ENCODE peak calls at places on chromosomes 5 and 9, in nine cellular contexts. L is EH; C is central memory CD4-positive, alpha-beta T cell; N is stimulated activated CD4-positive, alpha-beta T cell treated with anti-CD3 and anti-CD28 coated beads, Interleukin-1b, Interleukin-23, amount 100 ng/mL, for 24 hours; G is SK-N-SH; W is C1 segment of cervical spinal cord; Y is H7; S is activated T-helper 1 cell treated with anti-CD3 and anti-CD28 coated beads, Interleukin-12 subunit alpha, Interleukin-12 subunit beta, Interleukin-2, Interleukin-4 antibody, amounts not matched to agents 30 ng/mL and 10 ng/mL and 1 ng/mL, durations not matched to agents 14 hours and 24 hours and 36 hours; I is KG1. P is an unnamed sample.

GRCh38 chr5:179815491-179816249 is 5.0 kb upstream of the SQSTM1 start:
- DNase-seq in S (no peak), L (no peak), G (no peak), Y (no peak), I (no peak), W (no peak), C (no peak), N (no peak), P (no peak)

GRCh38 chr5:6634327-6634713 is 1.1 kb downstream of the SRD5A1 start:
- DNase-seq in N (no peak), W (no peak), C (no peak), Y (peak), L (peak), I (no peak), G (peak), S (no peak), P (no peak)

GRCh38 chr9:134036130-134036529 is 10.8 kb downstream of the BRD3OS start:
- DNase-seq in W (no peak), N (no peak), G (no peak), C (no peak), I (no peak), Y (no peak), S (no peak), L (no peak), P (no peak)

GRCh38 chr5:107670927-107671741 is at the start of gene EFNA5:
- DNase-seq in S (no peak), W (no peak), Y (peak), C (peak), L (peak), I (no peak), N (no peak), G (peak), P (no peak)

GRCh38 chr5:105503950-105504349 is 1941.4 kb upstream of the NUDT12 start:
- DNase-seq in G (no peak), C (no peak), Y (no peak), L (no peak), W (no peak), S (no peak), N (no peak), I (no peak), P (no peak)

GRCh38 chr9:4762108-4762888 is 21.3 kb upstream of the AK3 start:
- DNase-seq in S (peak), N (peak), C (peak), W (peak), Y (peak), G (peak), I (peak), L (peak), P (peak)

GRCh38 chr9:112784020-112784788 is 33.6 kb downstream of the SNX30 start:
- DNase-seq in N (no peak), C (no peak), Y (peak), S (no peak), I (no peak), G (peak), L (peak), W (no peak), P (no peak)

GRCh38 chr5:96709152-96709821 is 47.1 kb downstream of the CAST start:
- DNase-seq in I (no peak), G (no peak), W (no peak), Y (no peak), C (no peak), L (peak), N (no peak), S (no peak), P (no peak)

GRCh38 chr5:179290681-179291540 is 54.4 kb downstream of the ADAMTS2 start:
- DNase-seq in I (no peak), W (no peak), G (no peak), Y (no peak), C (no peak), N (no peak), S (no peak), L (no peak), P (no peak)